ENCODE peak calls at places on chromosomes 2 and 18, in six cellular contexts. D is cardiac muscle cell, C is neural progenitor cell, W is adrenal gland, Z is MM.1S, M is stomach. O is an unnamed sample. For H3K36me3 and H3K9me3, the result is how much of the 10 kb centered on the place peaks cover.

GRCh38 chr2:240996161-240996833 is 2.1 kb upstream of the SNED1 start:
- DNase-seq in C (no peak), D (no peak), M (peak), W (no peak), Z (no peak), O (no peak)

GRCh38 chr2:36184848-36185247 is 170.7 kb upstream of the CRIM1 start:
- DNase-seq in D (no peak), M (no peak), C (no peak), Z (no peak), W (no peak), O (no peak)

GRCh38 chr2:152468832-152469692 is 134.1 kb downstream of the FMNL2 start:
- DNase-seq in W (no peak), Z (peak), D (no peak), C (no peak), M (no peak), O (no peak)

GRCh38 chr2:3575534-3576324 is 669 bp downstream of the RPS7 start:
- DNase-seq in Z (peak), D (peak), M (no peak), W (peak), C (no peak), O (no peak)

GRCh38 chr2:39243469-39244123 is at the start of gene CDKL4:
- DNase-seq in Z (no peak), C (no peak), W (no peak), M (no peak), D (no peak), O (no peak)

GRCh38 chr18:36610258-36610657 is 218.5 kb downstream of the TPGS2 start:
- DNase-seq in M (no peak), D (no peak), C (no peak), Z (no peak), W (no peak), O (no peak)

GRCh38 chr2:240512666-240513535 is 44.9 kb downstream of the ANKMY1 start:
- DNase-seq in D (no peak), W (peak), M (peak), C (no peak), Z (no peak), O (no peak)

GRCh38 chr18:78980279-78980771 is 707 bp downstream of the SALL3 start:
- DNase-seq in Z (no peak), W (no peak), D (no peak), C (no peak), M (no peak), O (no peak)

GRCh38 chr18:3623769-3624545 is 174.0 kb downstream of the TGIF1 start:
- DNase-seq in W (peak), D (peak), M (peak), Z (no peak), C (peak), O (peak)

GRCh38 chr2:195124391-195125079 is 532.5 kb upstream of the SLC39A10 start:
- DNase-seq in Z (no peak), W (no peak), C (no peak), D (no peak), M (no peak), O (no peak)

GRCh38 chr2:108297436-108298141 is 8.9 kb downstream of the SULT1C2 start:
- DNase-seq in D (no peak), W (no peak), Z (no peak), M (no peak), C (no peak), O (no peak)

GRCh38 chr2:43082111-43082877 is 144.1 kb downstream of the ZFP36L2 start:
- DNase-seq in D (peak), W (peak), C (no peak), Z (no peak), M (no peak), O (peak)

GRCh38 chr2:199606193-199606780 is 148.5 kb upstream of the SATB2 start:
- DNase-seq in W (no peak), M (no peak), D (no peak), Z (no peak), C (peak), O (no peak)

GRCh38 chr2:85259101-85259590 is 68.6 kb downstream of the TGOLN2 start:
- DNase-seq in D (no peak), W (no peak), Z (no peak), C (peak), M (no peak), O (no peak)

GRCh38 chr2:191152841-191153240 is 2.0 kb upstream of the STAT4 start:
- DNase-seq in D (peak), C (no peak), Z (peak), W (no peak), M (no peak), O (no peak)

GRCh38 chr2:8986327-8986976 is 17.0 kb downstream of the MBOAT2 start:
- DNase-seq in Z (peak), W (no peak), C (peak), M (no peak), D (peak), O (no peak)

GRCh38 chr2:153360239-153360638 is 118.3 kb downstream of the RPRM start:
- DNase-seq in M (no peak), W (no peak), Z (no peak), D (peak), C (peak), O (no peak)

GRCh38 chr18:12256946-12257345 is 2.8 kb downstream of the CIDEA start:
- DNase-seq in W (peak), D (no peak), Z (no peak), M (no peak), C (no peak), O (no peak)

GRCh38 chr2:180696005-180696404 is 284.4 kb upstream of the UBE2E3 start:
- DNase-seq in W (no peak), Z (no peak), M (no peak), C (no peak), D (no peak), O (no peak)

GRCh38 chr2:174682578-174683391 is 81.5 kb downstream of the CHRNA1 start:
- DNase-seq in M (peak), C (peak), W (peak), Z (peak), D (peak), O (peak)

GRCh38 chr2:241073166-241074064 is 28.7 kb downstream of the MTERF4 start:
- DNase-seq in W (peak), D (no peak), Z (no peak), M (peak), C (no peak), O (no peak)

GRCh38 chr2:24022975-24023575 is 13.2 kb downstream of the MFSD2B start:
- DNase-seq in Z (no peak), M (no peak), C (no peak), D (no peak), W (no peak), O (no peak)

GRCh38 chr2:24022324-24022974 is 12.6 kb downstream of the MFSD2B start:
- DNase-seq in M (no peak), C (no peak), W (no peak), D (no peak), Z (no peak), O (no peak)

GRCh38 chr2:24026233-24026632 is 16.3 kb downstream of the MFSD2B start:
- DNase-seq in D (no peak), M (no peak), Z (no peak), W (no peak), C (no peak), O (no peak)

GRCh38 chr2:24024018-24024417 is 14.1 kb downstream of the MFSD2B start:
- DNase-seq in D (no peak), C (peak), Z (no peak), W (no peak), M (no peak), O (no peak)

DNA sequence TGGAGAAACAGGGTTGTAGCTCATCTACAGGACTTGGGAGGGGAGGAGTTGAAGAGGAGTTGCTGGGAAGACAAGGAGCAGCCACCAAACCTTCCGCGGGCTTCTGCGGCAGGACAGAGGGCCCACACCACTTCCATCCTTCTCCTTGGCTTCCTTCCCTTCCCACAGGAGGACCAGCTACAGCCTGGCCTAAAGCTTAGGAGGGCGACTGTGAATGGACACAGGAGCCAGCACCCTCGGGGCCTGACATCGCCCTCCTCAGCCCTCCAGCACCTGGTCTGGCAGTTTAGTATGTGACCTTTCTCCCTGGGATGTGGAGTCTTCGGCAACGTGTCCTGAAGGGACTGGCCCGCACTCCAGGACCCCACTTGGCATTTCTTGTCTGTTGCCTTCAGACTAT is 15.4 kb downstream of the MFSD2B start:
- DNase-seq in D (no peak), W (no peak), Z (no peak), M (no peak), C (no peak), O (no peak)
- H3K36me3 ChIP-seq in D (under half), W (under half), Z (under half), M (half or more), C (under half), O (under half)

DNA sequence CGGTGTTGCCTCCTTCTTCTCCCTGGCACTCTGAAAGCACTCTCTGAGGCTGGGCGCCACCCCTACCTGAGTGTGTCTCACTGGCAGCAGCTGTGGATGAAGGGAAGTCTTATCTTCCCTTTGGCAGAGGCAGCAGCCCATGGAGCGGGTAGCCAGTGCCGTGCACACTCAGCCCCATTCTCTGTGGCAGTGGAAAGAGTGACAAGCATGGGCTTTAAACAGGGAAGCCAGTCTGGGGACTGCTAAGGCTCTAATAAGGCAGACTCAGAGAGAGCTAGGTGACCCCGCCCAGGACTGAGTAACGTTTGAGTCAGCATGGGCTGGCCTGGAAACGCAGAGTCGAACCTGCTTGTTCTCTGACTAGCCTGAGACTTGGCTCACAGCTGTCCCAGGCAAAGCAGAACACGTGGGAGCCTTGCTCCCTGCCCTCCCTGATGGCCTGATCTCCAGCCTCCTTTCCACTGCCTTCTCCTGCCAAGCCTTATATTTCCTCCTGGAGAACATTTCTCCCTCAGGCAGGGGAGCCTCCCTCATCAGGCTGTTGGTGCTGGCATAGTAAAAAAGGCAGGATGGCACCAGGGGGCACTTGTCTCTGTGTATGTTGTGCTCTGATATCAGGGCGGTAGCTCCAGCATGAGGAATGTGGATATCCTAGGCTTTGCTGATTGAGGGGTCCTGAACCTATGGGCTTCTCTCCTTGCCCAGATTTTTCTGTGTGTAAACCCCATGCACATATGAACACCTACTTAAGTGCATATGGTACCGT is 93.9 kb upstream of the LGALSL start:
- DNase-seq in Z (peak), C (no peak), W (peak), D (peak), M (peak), O (peak)
- TF ChIP-seq CTCF in Z (no peak), C (no peak), W (no peak), D (no peak), M (no peak), O (no peak)

GRCh38 chr18:65322895-65323294 is 427.9 kb upstream of the CDH7 start:
- DNase-seq in W (no peak), Z (no peak), D (no peak), M (no peak), C (no peak), O (no peak)

DNA sequence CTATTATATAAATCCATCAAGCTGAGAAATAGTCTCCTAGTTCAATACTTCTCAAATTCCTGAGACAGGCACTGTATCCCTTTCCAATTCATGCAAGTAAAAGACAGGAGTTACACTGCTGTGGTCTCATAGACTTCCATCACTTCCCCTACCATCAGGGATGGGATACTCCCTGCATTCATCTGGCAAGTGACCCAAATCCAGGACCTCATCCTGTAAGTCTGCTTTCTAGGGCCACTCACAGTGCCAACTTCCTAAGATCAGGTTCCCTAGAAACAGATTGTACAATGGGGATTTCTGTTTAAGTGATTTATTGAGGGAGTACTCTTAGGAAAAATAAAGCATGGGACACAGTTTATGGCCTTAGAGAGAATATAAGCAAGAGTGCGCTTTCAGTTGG is 424.0 kb upstream of the CDH7 start:
- DNase-seq in C (no peak), D (no peak), Z (no peak), W (no peak), M (no peak), O (no peak)
- H3K9me3 ChIP-seq in C (under half), D (under half), Z (under half), W (under half), M (under half), O (under half)

GRCh38 chr2:196914867-196915465 is 11.5 kb downstream of the PGAP1 start:
- DNase-seq in W (no peak), D (no peak), C (no peak), M (no peak), Z (peak), O (no peak)
- H3K36me3 ChIP-seq in W (under half), D (under half), C (half or more), M (half or more), Z (under half), O (under half)

DNA sequence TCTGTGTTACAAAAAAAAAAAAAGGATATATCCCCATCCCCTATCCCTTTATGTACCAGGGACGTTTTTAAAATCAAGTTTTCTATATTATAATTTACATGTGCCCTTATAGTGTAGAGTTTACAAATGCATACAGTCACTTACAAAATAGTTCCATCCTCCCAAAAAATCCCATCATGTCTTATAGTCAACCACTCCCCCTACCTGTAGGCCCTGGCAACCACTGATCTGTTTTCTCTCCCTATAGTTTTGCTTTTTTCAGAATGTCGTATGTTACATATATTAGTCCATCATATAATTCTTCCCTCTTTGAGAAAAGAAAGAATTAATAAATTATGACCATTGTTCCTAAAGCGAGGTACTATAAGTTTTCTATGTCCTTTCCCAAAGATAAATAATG is 17.8 kb downstream of the CFAP210 start:
- DNase-seq in Z (no peak), M (no peak), W (no peak), C (peak), D (no peak), O (no peak)
- TF ChIP-seq CTCF in Z (no peak), M (no peak), W (peak), C (peak), D (peak), O (no peak)

GRCh38 chr2:31694444-31694843 is 113.7 kb upstream of the SRD5A2 start:
- DNase-seq in Z (peak), D (no peak), M (no peak), W (no peak), C (peak), O (no peak)

GRCh38 chr2:31696068-31696467 is 115.3 kb upstream of the SRD5A2 start:
- DNase-seq in Z (no peak), M (no peak), C (no peak), W (no peak), D (no peak), O (no peak)

GRCh38 chr2:31688282-31688681 is 107.5 kb upstream of the SRD5A2 start:
- DNase-seq in M (no peak), C (no peak), W (no peak), Z (no peak), D (no peak), O (no peak)

GRCh38 chr2:31693882-31694281 is 113.1 kb upstream of the SRD5A2 start:
- DNase-seq in C (peak), M (no peak), D (peak), W (no peak), Z (no peak), O (no peak)
- H3K9me3 ChIP-seq in C (under half), M (half or more), D (under half), W (under half), Z (under half), O (under half)